ENCODE peak calls at places on chromosomes 16 and 17, in eight cellular contexts. A is IMR-90, K is foreskin fibroblast, V is fibroblast of villous mesenchyme, M is kidney, X is fibroblast of mammary gland, U is cardiac fibroblast, N is tibial artery. Q is an unnamed sample.

GRCh38 chr16:52469775-52470174 is 77.2 kb downstream of the TOX3 start:
- DNase-seq in X (no peak), A (no peak), V (no peak), K (no peak), U (no peak), M (no peak), N (no peak), Q (peak; percentile 0)

GRCh38 chr17:49556183-49556943 is 19.3 kb upstream of the NXPH3 start:
- DNase-seq in V (peak; percentile 60), X (peak; percentile 57), U (peak; percentile 70), K (peak; percentile 42), N (peak; percentile 61), M (peak; percentile 91), A (peak; percentile 49), Q (peak; percentile 73)

GRCh38 chr16:85270365-85270764 is 158.1 kb upstream of the CIBAR2 start:
- DNase-seq in N (no peak), U (no peak), X (no peak), K (no peak), A (no peak), M (no peak), V (no peak), Q (no peak)

GRCh38 chr16:2365895-2366294 is 25.4 kb upstream of the ABCA3 start:
- DNase-seq in A (peak; percentile 70), M (no peak), V (peak; percentile 47), N (no peak), X (peak; percentile 73), K (peak; percentile 75), U (peak; percentile 83), Q (peak; percentile 79)

GRCh38 chr17:45895969-45896793 is 1.8 kb downstream of the MAPT start:
- DNase-seq in A (no peak), N (no peak), X (no peak), V (peak; percentile 5), M (no peak), U (no peak), K (no peak), Q (peak; percentile 8)

GRCh38 chr16:70795513-70795912 is 5.4 kb downstream of the VAC14 start:
- DNase-seq in X (no peak), A (no peak), V (no peak), M (no peak), K (no peak), U (no peak), N (no peak), Q (no peak)

GRCh38 chr17:15293558-15293957 is 28.4 kb upstream of the PMP22 start:
- DNase-seq in N (no peak), V (no peak), U (no peak), A (no peak), K (no peak), X (no peak), M (no peak), Q (no peak)

GRCh38 chr17:34756670-34757021 is 177.3 kb downstream of the TMEM132E start:
- DNase-seq in A (no peak), X (no peak), N (no peak), M (no peak), K (peak; percentile 2), U (no peak), V (no peak), Q (no peak)

GRCh38 chr16:48426244-48427135 is 41.3 kb upstream of the SIAH1 start:
- DNase-seq in N (no peak), X (peak; percentile 63), A (peak; percentile 32), V (no peak), M (no peak), U (peak; percentile 28), K (no peak), Q (peak; percentile 65)

GRCh38 chr16:14300631-14301149 is 229.6 kb downstream of the MRTFB start:
- DNase-seq in A (peak; percentile 85), N (peak; percentile 91), V (peak; percentile 87), U (peak; percentile 90), X (peak; percentile 88), M (peak; percentile 82), K (peak; percentile 81), Q (peak; percentile 89)

GRCh38 chr17:8109669-8110455 is 8.5 kb downstream of the ALOXE3 start:
- DNase-seq in N (no peak), K (no peak), V (peak; percentile 26), U (peak; percentile 41), A (no peak), X (peak; percentile 38), M (peak; percentile 86), Q (no peak)

GRCh38 chr17:38970804-38971203 is 3.6 kb upstream of the FBXO47 start:
- DNase-seq in N (no peak), V (no peak), M (no peak), X (no peak), A (no peak), K (no peak), U (no peak), Q (no peak)

GRCh38 chr16:27330542-27330941 is 16.8 kb downstream of the IL4R start:
- DNase-seq in U (peak; percentile 97), K (no peak), A (peak; percentile 98), V (peak; percentile 99), N (peak; percentile 96), M (peak; percentile 87), X (peak; percentile 92), Q (peak; percentile 99)

GRCh38 chr17:29593546-29594440 is 861 bp downstream of the ANKRD13B start:
- DNase-seq in M (no peak), A (peak; percentile 24), V (no peak), X (no peak), U (no peak), N (no peak), K (no peak), Q (peak; percentile 42)

GRCh38 chr17:34706029-34706428 is 126.6 kb downstream of the TMEM132E start:
- DNase-seq in K (peak; percentile 7), N (no peak), U (peak; percentile 12), M (no peak), A (peak; percentile 1), X (peak; percentile 4), V (peak; percentile 11), Q (peak; percentile 10)

GRCh38 chr16:73056911-73057310 is 9.0 kb upstream of the ZFHX3 start:
- DNase-seq in V (peak; percentile 30), M (no peak), U (no peak), X (no peak), A (no peak), K (no peak), N (no peak), Q (no peak)

GRCh38 chr16:23578096-23578830 is 17.9 kb downstream of the NDUFAB1 start:
- DNase-seq in X (peak; percentile 23), V (peak; percentile 10), A (peak; percentile 24), U (peak; percentile 82), N (no peak), M (no peak), K (no peak), Q (peak; percentile 55)

GRCh38 chr17:72465191-72466024 is 344.6 kb downstream of the SOX9 start:
- DNase-seq in K (peak; percentile 90), X (peak; percentile 77), N (peak; percentile 64), U (peak; percentile 90), M (peak; percentile 86), V (peak; percentile 86), A (peak; percentile 97), Q (peak; percentile 81)

GRCh38 chr17:29358421-29358820 is 31.7 kb upstream of the TAOK1 start:
- DNase-seq in X (no peak), V (no peak), M (no peak), K (no peak), N (no peak), U (peak; percentile 17), A (no peak), Q (no peak)

DNA sequence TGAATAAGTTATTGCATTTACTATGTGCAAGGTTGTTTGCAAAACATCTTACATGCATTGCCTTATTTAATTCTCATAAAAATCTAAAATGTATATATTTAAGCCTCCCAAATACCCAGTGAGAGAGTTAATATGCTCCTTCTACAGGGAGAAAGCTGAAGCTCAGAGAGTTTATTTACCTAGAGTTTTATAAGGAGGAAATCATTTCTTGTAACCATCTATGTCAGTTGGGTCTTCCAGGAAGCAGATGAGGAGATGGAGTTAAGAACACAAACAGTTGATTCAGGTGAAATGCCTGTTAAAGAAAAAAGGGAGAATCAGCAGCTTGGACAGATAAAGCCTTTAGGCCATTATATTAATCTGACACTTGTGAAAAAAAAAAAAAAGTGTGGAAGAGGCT is 62.6 kb upstream of the DHX40 start:
- DNase-seq in M (no peak), A (no peak), V (no peak), K (no peak), U (no peak), X (no peak), N (no peak), Q (no peak)
- H3K4me3 ChIP-seq in M (no peak overlapping the region), A (no peak overlapping the region), V (no peak overlapping the region), K (no peak overlapping the region), U (no peak overlapping the region), X (no peak overlapping the region), N (no peak overlapping the region), Q (no peak overlapping the region)

GRCh38 chr16:19907161-19907992 is 22.7 kb upstream of the GPRC5B start:
- DNase-seq in A (peak; percentile 64), V (peak; percentile 64), N (peak; percentile 67), M (peak; percentile 81), X (peak; percentile 62), U (peak; percentile 73), K (peak; percentile 45), Q (peak; percentile 84)
- TF ChIP-seq CTCF in A (peak; percentile 95), V (peak; percentile 98), N (peak; percentile 82), M (peak; percentile 89), X (peak; percentile 96), U (peak; percentile 94), K (peak; percentile 98), Q (peak; percentile 98)

GRCh38 chr17:79019631-79020584 is 4.1 kb upstream of the C1QTNF1 start:
- DNase-seq in U (peak; percentile 93), V (peak; percentile 89), K (peak; percentile 66), N (peak; percentile 97), A (peak; percentile 78), X (peak; percentile 87), M (peak; percentile 73), Q (peak; percentile 92)
- H3K4me3 ChIP-seq in U (no peak overlapping the region), V (no peak overlapping the region), K (no peak overlapping the region), N (no peak overlapping the region), A (no peak overlapping the region), X (no peak overlapping the region), M (peak overlapping the region; percentile 5), Q (no peak overlapping the region)

GRCh38 chr16:28589069-28589468 is 7.8 kb downstream of the SULT1A2 start:
- DNase-seq in N (no peak), K (no peak), A (no peak), V (no peak), U (no peak), M (peak; percentile 45), X (no peak), Q (no peak)

GRCh38 chr16:28587386-28587785 is 9.5 kb downstream of the SULT1A2 start:
- DNase-seq in N (no peak), X (no peak), V (no peak), U (peak; percentile 5), A (no peak), M (peak; percentile 66), K (no peak), Q (no peak)

GRCh38 chr16:28580726-28581315 is 16.0 kb downstream of the SULT1A2 start:
- DNase-seq in K (no peak), U (no peak), A (no peak), V (no peak), N (no peak), M (peak; percentile 32), X (no peak), Q (no peak)

GRCh38 chr16:28589930-28590329 is 6.9 kb downstream of the SULT1A2 start:
- DNase-seq in K (no peak), V (no peak), A (no peak), N (no peak), U (no peak), X (no peak), M (peak; percentile 69), Q (no peak)

DNA sequence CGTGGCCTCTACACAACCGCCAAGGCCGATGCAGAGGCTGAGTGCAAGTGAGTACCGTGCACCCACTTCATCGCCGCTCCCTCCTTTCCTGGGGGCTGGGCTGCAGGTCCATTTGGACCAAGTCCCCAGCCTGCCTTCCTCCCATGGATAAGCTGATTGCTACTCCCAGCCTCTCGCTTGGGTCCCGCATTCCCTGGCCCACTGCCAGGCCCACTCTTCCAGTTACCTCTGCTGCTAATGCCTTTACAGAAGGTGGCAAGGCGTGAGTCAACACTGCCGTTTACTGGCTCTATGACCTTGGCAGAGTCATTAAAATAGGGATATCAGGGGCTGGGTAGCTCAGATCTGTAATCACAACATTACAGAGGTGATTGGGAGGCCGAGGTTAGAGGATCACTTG is 11.2 kb downstream of the SULT1A2 start:
- DNase-seq in U (no peak), X (no peak), N (no peak), A (no peak), K (no peak), V (no peak), M (peak; percentile 83), Q (no peak)
- TF ChIP-seq CTCF in U (no peak), X (no peak), N (no peak), A (no peak), K (no peak), V (no peak), M (no peak), Q (no peak)

Q was measured in choroid plexus epithelial cell.